ENCODE peak calls at places on chromosomes 13 and 19, in five cellular contexts. D is HTR-8/SVneo, G is AG09309, J is neural progenitor cell, S is upper lobe of right lung. M is an unnamed sample.

GRCh38 chr13:51152713-51153112 is 41.6 kb upstream of the C13orf42 start:
- DNase-seq in D (no peak), G (no peak), J (no peak), S (no peak), M (no peak)

GRCh38 chr13:28181413-28181812 is 43.1 kb downstream of the PAN3 start:
- DNase-seq in D (peak; percentile 32), G (peak; percentile 8), J (no peak), S (no peak), M (no peak)

GRCh38 chr13:97660488-97661086 is 226.6 kb downstream of the RAP2A start:
- DNase-seq in D (no peak), G (no peak), J (no peak), S (no peak), M (peak; percentile 81)

GRCh38 chr19:55345818-55346724 is 6.4 kb downstream of the KMT5C start:
- DNase-seq in D (no peak), G (no peak), J (no peak), S (no peak), M (no peak)

GRCh38 chr13:107743983-107744382 is 471.4 kb downstream of the LIG4 start:
- DNase-seq in D (no peak), G (peak; percentile 59), J (peak; percentile 17), S (no peak), M (no peak)

GRCh38 chr13:99916366-99917103 is 55.0 kb downstream of the ZIC5 start:
- DNase-seq in D (peak; percentile 65), G (peak; percentile 57), J (peak; percentile 49), S (no peak), M (peak; percentile 78)

GRCh38 chr13:25844559-25845434 is 207.0 kb downstream of the SHISA2 start:
- DNase-seq in D (no peak), G (no peak), J (no peak), S (no peak), M (no peak)

GRCh38 chr13:100715604-100716003 is 41.0 kb upstream of the TMTC4 start:
- DNase-seq in D (no peak), G (no peak), J (no peak), S (no peak), M (no peak)

GRCh38 chr19:18282788-18283141 is 1.3 kb upstream of the JUND start:
- DNase-seq in D (no peak), G (no peak), J (no peak), S (no peak), M (no peak)

GRCh38 chr19:28257396-28257795 is 955.6 kb downstream of the UQCRFS1 start:
- DNase-seq in D (no peak), G (no peak), J (no peak), S (no peak), M (no peak)

GRCh38 chr13:110006304-110006703 is 219.9 kb upstream of the IRS2 start:
- DNase-seq in D (no peak), G (no peak), J (no peak), S (no peak), M (no peak)

GRCh38 chr19:48271531-48272151 is 1.8 kb downstream of the ZNF114 start:
- DNase-seq in D (no peak), G (no peak), J (peak; percentile 76), S (peak; percentile 74), M (peak; percentile 91)

GRCh38 chr19:55103190-55103589 is 14.2 kb downstream of the PPP1R12C start:
- DNase-seq in D (no peak), G (no peak), J (no peak), S (no peak), M (no peak)

GRCh38 chr13:19266979-19267378 is 85.4 kb upstream of the TUBA3C start:
- DNase-seq in D (no peak), G (no peak), J (no peak), S (no peak), M (no peak)

GRCh38 chr13:71935166-71935840 is 68.3 kb upstream of the DACH1 start:
- DNase-seq in D (no peak), G (no peak), J (no peak), S (no peak), M (no peak)

GRCh38 chr13:108086678-108087077 is 128.7 kb downstream of the LIG4 start:
- DNase-seq in D (no peak), G (peak; percentile 5), J (peak; percentile 18), S (no peak), M (no peak)

GRCh38 chr19:23515551-23515950 is 120.3 kb upstream of the ZNF91 start:
- DNase-seq in D (no peak), G (no peak), J (no peak), S (no peak), M (no peak)

GRCh38 chr13:36887758-36888521 is 32.1 kb downstream of the SMAD9 start:
- DNase-seq in D (no peak), G (no peak), J (peak; percentile 26), S (no peak), M (no peak)

GRCh38 chr19:41785653-41786052 is 10.7 kb upstream of the CEACAM3 start:
- DNase-seq in D (peak; percentile 76), G (peak; percentile 14), J (peak; percentile 76), S (peak; percentile 81), M (peak; percentile 85)

GRCh38 chr19:19062454-19063182 is 1.2 kb upstream of the SLC25A42 start:
- DNase-seq in D (peak; percentile 61), G (no peak), J (no peak), S (no peak), M (peak; percentile 85)

GRCh38 chr13:30569901-30570576 is 47.7 kb upstream of the USPL1 start:
- DNase-seq in D (no peak), G (peak; percentile 90), J (no peak), S (no peak), M (peak; percentile 10)

GRCh38 chr13:37029617-37030016 is 29.0 kb downstream of the EXOSC8 start:
- DNase-seq in D (no peak), G (peak; percentile 3), J (no peak), S (no peak), M (no peak)

GRCh38 chr13:63092461-63092860 is 1676.8 kb upstream of the PCDH20 start:
- DNase-seq in D (no peak), G (no peak), J (no peak), S (no peak), M (no peak)

GRCh38 chr19:3868770-3869456 is at the start of gene ZFR2:
- DNase-seq in D (no peak), G (no peak), J (peak; percentile 80), S (no peak), M (peak; percentile 70)

GRCh38 chr13:90299238-90299637 is 1048.2 kb upstream of the MIR17HG start:
- DNase-seq in D (no peak), G (no peak), J (no peak), S (no peak), M (no peak)

GRCh38 chr13:96629331-96629730 is 364.9 kb downstream of the OXGR1 start:
- DNase-seq in D (no peak), G (no peak), J (no peak), S (no peak), M (no peak)

GRCh38 chr19:17576758-17577532 is 21.5 kb downstream of the COLGALT1 start:
- DNase-seq in D (no peak), G (no peak), J (peak; percentile 98), S (peak; percentile 85), M (peak; percentile 88)

GRCh38 chr13:94196426-94196825 is 283.1 kb downstream of the DCT start:
- DNase-seq in D (no peak), G (no peak), J (no peak), S (no peak), M (no peak)

GRCh38 chr13:33639640-33640080 is 178.3 kb upstream of the RFC3 start:
- DNase-seq in D (no peak), G (no peak), J (no peak), S (no peak), M (no peak)

GRCh38 chr13:91203430-91203829 is 144.1 kb upstream of the MIR17HG start:
- DNase-seq in D (no peak), G (no peak), J (no peak), S (no peak), M (no peak)

GRCh38 chr13:51156666-51157065 is 45.6 kb upstream of the C13orf42 start:
- DNase-seq in D (no peak), G (no peak), J (no peak), S (no peak), M (no peak)

GRCh38 chr13:43232866-43233265 is 209.5 kb downstream of the DNAJC15 start:
- DNase-seq in D (no peak), G (peak; percentile 59), J (no peak), S (no peak), M (no peak)

GRCh38 chr19:18612772-18613588 is at the start of gene TMEM59L:
- DNase-seq in D (no peak), G (no peak), J (peak; percentile 77), S (no peak), M (peak; percentile 77)

GRCh38 chr19:18392417-18392816 is 5.0 kb downstream of the LRRC25 start:
- DNase-seq in D (no peak), G (no peak), J (no peak), S (peak; percentile 80), M (no peak)

GRCh38 chr13:25725104-25725503 is 326.7 kb downstream of the SHISA2 start:
- DNase-seq in D (no peak), G (no peak), J (peak; percentile 25), S (no peak), M (no peak)